ENCODE peak calls at places on chromosomes 4 and X, in nine cellular contexts. I, D, M, P, C, F, G, T and Q are unnamed samples.

GRCh38 chrX:117538441-117539418 is 577.9 kb downstream of the KLHL13 start:
- DNase-seq in I (no peak), D (no peak), M (no peak), P (peak), C (no peak), F (no peak), G (no peak), T (no peak), Q (no peak)

GRCh38 chrX:38060331-38060878 is 54.1 kb downstream of the SYTL5 start:
- DNase-seq in I (no peak), D (no peak), M (no peak), P (no peak), C (no peak), F (no peak), G (no peak), T (no peak), Q (no peak)

GRCh38 chr4:1171306-1172227 is 816 bp downstream of the SPON2 start:
- DNase-seq in I (no peak), D (no peak), M (peak), P (peak), C (no peak), F (no peak), G (peak), T (no peak), Q (peak)

GRCh38 chr4:181822005-181822375 is 421.2 kb upstream of the TENM3 start:
- DNase-seq in I (no peak), D (no peak), M (no peak), P (no peak), C (no peak), F (peak), G (no peak), T (no peak), Q (no peak)

GRCh38 chr4:183105092-183105491 is 6.0 kb downstream of the WWC2 start:
- DNase-seq in I (no peak), D (no peak), M (no peak), P (no peak), C (no peak), F (no peak), G (no peak), T (no peak), Q (no peak)

GRCh38 chrX:2656243-2656836 is 34.8 kb upstream of the CD99 start:
- DNase-seq in I (no peak), D (no peak), M (no peak), P (no peak), C (no peak), F (no peak), G (no peak), T (no peak), Q (no peak)

GRCh38 chrX:133307637-133308485 is 89.7 kb upstream of the TFDP3 start:
- DNase-seq in I (no peak), D (no peak), M (no peak), P (no peak), C (peak), F (no peak), G (no peak), T (peak), Q (peak)

GRCh38 chr4:10582059-10582686 is 102.4 kb downstream of the CLNK start:
- DNase-seq in I (peak), D (no peak), M (peak), P (peak), C (peak), F (peak), G (peak), T (peak), Q (peak)

GRCh38 chrX:2261838-2262678 is 238.7 kb downstream of the DHRSX start:
- DNase-seq in I (no peak), D (no peak), M (no peak), P (no peak), C (no peak), F (no peak), G (no peak), T (no peak), Q (no peak)

GRCh38 chr4:70913947-70914445 is 11.8 kb downstream of the MOB1B start:
- DNase-seq in I (no peak), D (no peak), M (no peak), P (no peak), C (no peak), F (no peak), G (no peak), T (no peak), Q (no peak)

GRCh38 chr4:54440394-54441223 is 211.5 kb downstream of the PDGFRA start:
- DNase-seq in I (no peak), D (no peak), M (no peak), P (no peak), C (no peak), F (peak), G (no peak), T (peak), Q (no peak)

GRCh38 chrX:9604111-9604907 is 139.5 kb downstream of the TBL1X start:
- DNase-seq in I (no peak), D (no peak), M (no peak), P (no peak), C (peak), F (no peak), G (no peak), T (peak), Q (peak)